ENCODE peak calls at places on chromosomes 7 and 10, in nine cellular contexts. C, L, R, J, I, S, M, W and F are unnamed samples.

GRCh38 chr7:1640376-1641172 is 29.5 kb upstream of the ELFN1 start:
- DNase-seq in C (no peak), L (no peak), R (no peak), J (no peak), I (no peak), S (no peak), M (no peak), W (no peak), F (peak; percentile 75)

GRCh38 chr10:49407552-49408137 is 11.8 kb upstream of the DRGX start:
- DNase-seq in C (peak; percentile 74), L (peak; percentile 92), R (peak; percentile 70), J (peak; percentile 53), I (peak; percentile 72), S (peak; percentile 84), M (peak; percentile 60), W (peak; percentile 75), F (peak; percentile 85)

GRCh38 chr7:93115796-93116195 is 2.0 kb downstream of the SAMD9 start:
- DNase-seq in C (no peak), L (peak; percentile 69), R (no peak), J (no peak), I (peak; percentile 26), S (no peak), M (peak; percentile 89), W (no peak), F (no peak)

GRCh38 chr10:72011468-72011867 is 47.3 kb downstream of the CHST3 start:
- DNase-seq in C (no peak), L (no peak), R (no peak), J (no peak), I (no peak), S (no peak), M (no peak), W (no peak), F (no peak)

GRCh38 chr10:66752714-66753113 is 173.1 kb upstream of the LRRTM3 start:
- DNase-seq in C (no peak), L (no peak), R (no peak), J (no peak), I (no peak), S (no peak), M (peak; percentile 41), W (no peak), F (no peak)

GRCh38 chr10:79003183-79004100 is 65.3 kb upstream of the ZMIZ1 start:
- DNase-seq in C (no peak), L (no peak), R (peak; percentile 55), J (no peak), I (no peak), S (no peak), M (no peak), W (peak; percentile 80), F (no peak)

GRCh38 chr7:136585954-136586670 is 282.3 kb upstream of the CHRM2 start:
- DNase-seq in C (no peak), L (peak; percentile 25), R (no peak), J (no peak), I (no peak), S (no peak), M (no peak), W (no peak), F (no peak)

GRCh38 chr10:122220736-122221135 is 50.4 kb upstream of the BTBD16 start:
- DNase-seq in C (no peak), L (no peak), R (no peak), J (no peak), I (no peak), S (no peak), M (no peak), W (no peak), F (no peak)

GRCh38 chr10:10992961-10993714 is 24.5 kb upstream of the CELF2 start:
- DNase-seq in C (no peak), L (no peak), R (no peak), J (no peak), I (no peak), S (no peak), M (no peak), W (no peak), F (no peak)

GRCh38 chr10:31320598-31321211 is 1.7 kb downstream of the ZEB1 start:
- DNase-seq in C (peak; percentile 40), L (peak; percentile 78), R (peak; percentile 53), J (peak; percentile 14), I (peak; percentile 46), S (no peak), M (peak; percentile 38), W (no peak), F (peak; percentile 60)

GRCh38 chr10:73898730-73899400 is 12.1 kb upstream of the PLAU start:
- DNase-seq in C (no peak), L (no peak), R (no peak), J (no peak), I (no peak), S (no peak), M (no peak), W (no peak), F (no peak)

GRCh38 chr7:112283382-112283910 is 77.0 kb downstream of the ZNF277 start:
- DNase-seq in C (no peak), L (no peak), R (no peak), J (no peak), I (no peak), S (no peak), M (no peak), W (no peak), F (no peak)

GRCh38 chr10:79586933-79587332 is 23.8 kb upstream of the SFTPA1 start:
- DNase-seq in C (no peak), L (no peak), R (no peak), J (no peak), I (no peak), S (no peak), M (no peak), W (no peak), F (no peak)

GRCh38 chr10:121417298-121417697 is 180.9 kb downstream of the FGFR2 start:
- DNase-seq in C (no peak), L (no peak), R (no peak), J (no peak), I (no peak), S (no peak), M (no peak), W (no peak), F (no peak)

GRCh38 chr7:897771-898376 is 21.5 kb downstream of the GET4 start:
- DNase-seq in C (no peak), L (no peak), R (peak; percentile 80), J (no peak), I (no peak), S (no peak), M (no peak), W (peak; percentile 34), F (no peak)

GRCh38 chr7:135672560-135673359 is 10.4 kb downstream of the STMP1 start:
- DNase-seq in C (no peak), L (peak; percentile 89), R (no peak), J (peak; percentile 30), I (no peak), S (no peak), M (peak; percentile 61), W (peak; percentile 42), F (peak; percentile 63)

GRCh38 chr7:132472463-132473120 is 103.7 kb downstream of the PLXNA4 start:
- DNase-seq in C (no peak), L (peak; percentile 13), R (peak; percentile 88), J (no peak), I (no peak), S (no peak), M (no peak), W (no peak), F (no peak)

GRCh38 chr7:38699481-38699880 is 68.3 kb upstream of the AMPH start:
- DNase-seq in C (no peak), L (peak; percentile 78), R (no peak), J (no peak), I (no peak), S (no peak), M (no peak), W (no peak), F (no peak)
- H3K4me3 ChIP-seq in C (no peak overlapping the region), L (no peak overlapping the region), R (no peak overlapping the region), J (no peak overlapping the region), I (no peak overlapping the region), S (no peak overlapping the region), M (no peak overlapping the region), W (no peak overlapping the region), F (no peak overlapping the region)

DNA sequence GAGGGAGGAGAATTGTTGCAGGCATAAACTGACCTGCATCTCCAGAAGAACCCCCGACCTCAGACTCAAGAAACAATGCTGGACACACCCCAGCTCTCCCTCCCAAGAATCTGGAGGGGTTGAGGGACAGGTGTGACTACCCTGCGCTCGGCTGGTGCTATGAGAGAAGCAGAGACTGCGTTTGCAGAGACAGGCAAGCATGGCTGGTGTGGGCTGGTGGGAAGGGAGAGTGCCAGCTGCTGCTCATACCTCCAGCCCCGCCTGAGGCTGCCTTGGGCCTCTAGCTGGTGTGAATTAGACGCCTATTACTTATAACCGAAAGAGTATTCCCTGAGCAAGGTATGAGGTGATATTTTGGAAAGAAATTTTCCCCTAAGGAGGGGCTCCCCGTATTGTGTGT is 48.3 kb upstream of the DDC start:
- DNase-seq in C (no peak), L (no peak), R (no peak), J (no peak), I (no peak), S (no peak), M (no peak), W (peak; percentile 21), F (no peak)
- H3K36me3 ChIP-seq in C (no peaks in the 10 kb centered on the region), L (peaks cover 77% of the 10 kb centered on the region), R (peaks cover 68% of the 10 kb centered on the region), J (no peaks in the 10 kb centered on the region), I (no peaks in the 10 kb centered on the region), S (peaks cover 3% of the 10 kb centered on the region), M (no peaks in the 10 kb centered on the region), W (no peaks in the 10 kb centered on the region), F (peaks cover 10% of the 10 kb centered on the region)

DNA sequence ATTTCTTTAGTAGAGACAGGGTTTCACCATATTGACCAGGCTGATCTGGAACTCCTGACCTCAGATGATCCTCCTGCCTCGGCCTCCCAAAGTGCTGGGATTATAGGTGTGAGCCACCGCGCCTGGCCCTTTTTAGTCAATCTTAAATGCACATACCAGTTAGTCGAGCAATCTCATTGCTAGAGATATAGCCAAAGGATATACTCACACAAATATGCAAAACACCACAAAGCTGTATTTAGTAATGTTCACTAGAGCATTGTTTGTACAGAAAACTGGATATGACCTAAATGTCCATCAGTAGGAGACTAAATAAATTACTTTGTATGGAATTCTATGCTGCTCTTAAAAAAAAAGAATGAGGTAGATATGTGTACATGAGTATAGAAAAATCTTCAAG is 24.5 kb upstream of the IL6 start:
- DNase-seq in C (no peak), L (peak; percentile 28), R (no peak), J (no peak), I (no peak), S (no peak), M (no peak), W (no peak), F (no peak)
- H3K27me3 ChIP-seq in C (no peaks in the 10 kb centered on the region), L (no peaks in the 10 kb centered on the region), R (no peaks in the 10 kb centered on the region), J (no peaks in the 10 kb centered on the region), I (no peaks in the 10 kb centered on the region), S (no peaks in the 10 kb centered on the region), M (no peaks in the 10 kb centered on the region), W (no peaks in the 10 kb centered on the region), F (no peaks in the 10 kb centered on the region)

GRCh38 chr7:7772385-7772784 is 54.0 kb upstream of the RPA3 start:
- DNase-seq in C (no peak), L (peak; percentile 50), R (no peak), J (no peak), I (no peak), S (no peak), M (peak; percentile 96), W (no peak), F (no peak)
- H3K4me3 ChIP-seq in C (no peak overlapping the region), L (no peak overlapping the region), R (no peak overlapping the region), J (no peak overlapping the region), I (peak overlapping the region; percentile 15), S (no peak overlapping the region), M (peak overlapping the region; percentile 59), W (no peak overlapping the region), F (no peak overlapping the region)

DNA sequence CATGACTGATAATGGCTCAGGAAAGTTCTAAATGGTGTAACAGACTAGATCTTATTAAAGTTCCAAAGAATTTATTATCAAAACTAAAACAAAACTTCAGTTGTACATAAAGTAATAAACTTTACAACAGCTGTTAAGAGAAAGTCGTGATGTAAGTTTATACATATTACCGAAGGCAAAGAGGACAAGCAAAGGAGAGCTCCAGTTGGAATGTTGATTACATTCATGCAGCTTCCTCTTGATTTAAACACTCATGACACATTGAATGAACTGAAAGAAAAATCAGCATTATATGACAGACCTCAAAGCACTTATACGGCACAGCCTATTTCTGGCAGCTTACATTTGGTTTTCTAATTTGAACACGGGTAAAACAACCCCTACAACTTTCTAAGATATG is 13.6 kb downstream of the SRI start:
- DNase-seq in C (no peak), L (no peak), R (no peak), J (no peak), I (no peak), S (no peak), M (no peak), W (no peak), F (no peak)
- H3K36me3 ChIP-seq in C (peaks cover 35% of the 10 kb centered on the region), L (peaks cover 87% of the 10 kb centered on the region), R (peaks cover 84% of the 10 kb centered on the region), J (peaks cover 50% of the 10 kb centered on the region), I (peaks cover 15% of the 10 kb centered on the region), S (peaks cover 2% of the 10 kb centered on the region), M (peaks cover 33% of the 10 kb centered on the region), W (peaks cover 14% of the 10 kb centered on the region), F (peaks cover 14% of the 10 kb centered on the region)